ENCODE peak calls at places on chromosomes 6 and 20, in four cellular contexts. M, E, W and J are unnamed samples.

GRCh38 chr6:63272397-63272796 is 47.4 kb downstream of the LGSN start:
- DNase-seq in M (peak), E (peak), W (no peak), J (no peak)

GRCh38 chr20:54293526-54293925 is 85.6 kb downstream of the PFDN4 start:
- DNase-seq in M (no peak), E (no peak), W (no peak), J (no peak)

GRCh38 chr6:135088232-135088760 is 33.7 kb upstream of the HBS1L start:
- DNase-seq in M (no peak), E (no peak), W (no peak), J (no peak)

GRCh38 chr20:61640171-61640570 is 388.1 kb downstream of the CDH4 start:
- DNase-seq in M (no peak), E (no peak), W (no peak), J (no peak)

GRCh38 chr20:25071722-25072121 is 10.2 kb downstream of the VSX1 start:
- DNase-seq in M (peak), E (no peak), W (no peak), J (peak)

GRCh38 chr6:168128631-168129291 is 49.7 kb upstream of the FRMD1 start:
- DNase-seq in M (no peak), E (no peak), W (no peak), J (no peak)

GRCh38 chr20:4681441-4681840 is 40.3 kb upstream of the PRND start:
- DNase-seq in M (no peak), E (no peak), W (no peak), J (no peak)

GRCh38 chr6:121620002-121620740 is 184.7 kb downstream of the GJA1 start:
- DNase-seq in M (no peak), E (no peak), W (no peak), J (peak)

GRCh38 chr6:35294308-35294945 is 3.2 kb upstream of the DEF6 start:
- DNase-seq in M (peak), E (peak), W (no peak), J (peak)

GRCh38 chr6:39124114-39124513 is 9.1 kb upstream of the SAYSD1 start:
- DNase-seq in M (no peak), E (no peak), W (no peak), J (no peak)

GRCh38 chr6:12815884-12816600 is 99.5 kb downstream of the PHACTR1 start:
- DNase-seq in M (no peak), E (no peak), W (no peak), J (no peak)

GRCh38 chr6:17905611-17906592 is 81.5 kb downstream of the KIF13A start:
- DNase-seq in M (no peak), E (no peak), W (no peak), J (no peak)

GRCh38 chr6:91678679-91679078 is 1091.8 kb upstream of the MAP3K7 start:
- DNase-seq in M (no peak), E (no peak), W (no peak), J (no peak)

GRCh38 chr6:9957330-9957729 is 457.5 kb downstream of the TFAP2A start:
- DNase-seq in M (no peak), E (no peak), W (no peak), J (no peak)

GRCh38 chr6:111011360-111012142 is 29.7 kb downstream of the RPF2 start:
- DNase-seq in M (peak), E (no peak), W (peak), J (no peak)

GRCh38 chr6:106473807-106474206 is 113.3 kb downstream of the CRYBG1 start:
- DNase-seq in M (no peak), E (no peak), W (no peak), J (no peak)

GRCh38 chr6:3850451-3851203 is 1.5 kb downstream of the FAM50B start:
- DNase-seq in M (no peak), E (no peak), W (peak), J (no peak)

GRCh38 chr20:22379472-22379871 is 204.9 kb downstream of the FOXA2 start:
- DNase-seq in M (no peak), E (no peak), W (no peak), J (no peak)

GRCh38 chr6:110681543-110682459 is 133.5 kb downstream of the CDK19 start:
- DNase-seq in M (peak), E (no peak), W (no peak), J (no peak)

GRCh38 chr6:137723273-137724017 is 143.6 kb upstream of the TNFAIP3 start:
- DNase-seq in M (peak), E (no peak), W (no peak), J (no peak)

GRCh38 chr6:22227824-22228610 is 68.8 kb downstream of the PRL start:
- DNase-seq in M (no peak), E (no peak), W (no peak), J (no peak)
- TF ChIP-seq TCF7 in M (no peak), E (no peak), W (no peak), J (no peak)

GRCh38 chr6:155880905-155881304 is 425.3 kb upstream of the NOX3 start:
- DNase-seq in M (no peak), E (no peak), W (no peak), J (no peak)
- TF ChIP-seq NR2C2 in M (no peak), E (no peak), W (no peak), J (no peak)

GRCh38 chr6:11535801-11536230 is 1.7 kb upstream of the TMEM170B start:
- DNase-seq in M (peak), E (no peak), W (no peak), J (no peak)

GRCh38 chr6:11536795-11537194 is 754 bp upstream of the TMEM170B start:
- DNase-seq in M (no peak), E (no peak), W (no peak), J (peak)

GRCh38 chr6:11537229-11538048 is at the start of gene TMEM170B:
- DNase-seq in M (peak), E (peak), W (peak), J (peak)

GRCh38 chr6:11538799-11539468 is 1.4 kb downstream of the TMEM170B start:
- DNase-seq in M (no peak), E (no peak), W (no peak), J (no peak)

GRCh38 chr6:11538049-11538798 is 675 bp downstream of the TMEM170B start:
- DNase-seq in M (no peak), E (peak), W (no peak), J (peak)
- TF ChIP-seq SP1 in M (no peak), E (no peak), W (no peak), J (no peak)

DNA sequence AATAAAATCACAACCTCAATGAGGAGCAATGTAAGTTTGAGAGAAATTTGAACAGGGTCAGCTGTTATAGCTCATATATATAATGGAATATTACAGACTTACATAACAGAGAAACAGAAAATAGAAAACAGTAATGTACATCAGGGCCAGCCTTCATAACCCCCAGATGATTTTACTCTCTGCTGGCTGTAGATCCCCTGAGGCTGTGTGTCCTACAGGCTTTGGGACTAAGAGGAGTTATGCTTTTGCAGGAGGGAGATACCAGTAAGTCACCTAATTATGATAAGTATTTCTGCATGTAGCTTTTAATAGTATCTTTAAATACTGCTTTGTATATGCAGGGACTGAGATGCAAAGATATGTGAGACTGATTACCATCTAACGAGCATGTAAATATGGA is 105.8 kb upstream of the ASCC3 start:
- DNase-seq in M (no peak), E (no peak), W (no peak), J (no peak)
- TF ChIP-seq TCF7 in M (no peak), E (no peak), W (no peak), J (no peak)

GRCh38 chr20:50824137-50824536 is 29.3 kb downstream of the BCAS4 start:
- DNase-seq in M (no peak), E (no peak), W (no peak), J (no peak)

GRCh38 chr20:50821257-50821921 is 26.5 kb downstream of the BCAS4 start:
- DNase-seq in M (no peak), E (no peak), W (no peak), J (no peak)

GRCh38 chr20:50823319-50823718 is 28.5 kb downstream of the BCAS4 start:
- DNase-seq in M (no peak), E (no peak), W (no peak), J (no peak)

GRCh38 chr20:50820515-50821256 is 25.8 kb downstream of the BCAS4 start:
- DNase-seq in M (no peak), E (no peak), W (no peak), J (peak)

DNA sequence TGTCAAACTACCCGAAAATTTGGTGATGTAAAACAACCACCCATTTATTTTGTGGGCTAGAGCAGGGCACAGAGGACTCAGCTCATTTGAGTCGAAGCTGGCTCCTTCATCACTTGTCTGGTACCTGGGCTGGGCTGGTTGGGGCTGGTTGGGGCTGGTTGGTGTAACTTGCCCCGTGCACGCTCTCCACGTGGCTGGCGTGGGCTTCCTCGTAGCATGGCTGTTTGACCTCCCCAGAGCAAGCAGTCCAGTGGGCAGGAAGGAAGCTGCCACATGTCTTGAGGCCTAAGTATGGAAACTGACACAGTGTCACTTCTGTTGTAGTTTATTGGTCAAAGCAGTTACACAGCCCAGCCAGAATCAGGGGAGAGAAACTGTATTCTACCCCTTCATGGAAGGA is 27.1 kb downstream of the BCAS4 start:
- DNase-seq in M (no peak), E (no peak), W (no peak), J (no peak)
- TF ChIP-seq NR2C2 in M (no peak), E (no peak), W (no peak), J (no peak)

DNA sequence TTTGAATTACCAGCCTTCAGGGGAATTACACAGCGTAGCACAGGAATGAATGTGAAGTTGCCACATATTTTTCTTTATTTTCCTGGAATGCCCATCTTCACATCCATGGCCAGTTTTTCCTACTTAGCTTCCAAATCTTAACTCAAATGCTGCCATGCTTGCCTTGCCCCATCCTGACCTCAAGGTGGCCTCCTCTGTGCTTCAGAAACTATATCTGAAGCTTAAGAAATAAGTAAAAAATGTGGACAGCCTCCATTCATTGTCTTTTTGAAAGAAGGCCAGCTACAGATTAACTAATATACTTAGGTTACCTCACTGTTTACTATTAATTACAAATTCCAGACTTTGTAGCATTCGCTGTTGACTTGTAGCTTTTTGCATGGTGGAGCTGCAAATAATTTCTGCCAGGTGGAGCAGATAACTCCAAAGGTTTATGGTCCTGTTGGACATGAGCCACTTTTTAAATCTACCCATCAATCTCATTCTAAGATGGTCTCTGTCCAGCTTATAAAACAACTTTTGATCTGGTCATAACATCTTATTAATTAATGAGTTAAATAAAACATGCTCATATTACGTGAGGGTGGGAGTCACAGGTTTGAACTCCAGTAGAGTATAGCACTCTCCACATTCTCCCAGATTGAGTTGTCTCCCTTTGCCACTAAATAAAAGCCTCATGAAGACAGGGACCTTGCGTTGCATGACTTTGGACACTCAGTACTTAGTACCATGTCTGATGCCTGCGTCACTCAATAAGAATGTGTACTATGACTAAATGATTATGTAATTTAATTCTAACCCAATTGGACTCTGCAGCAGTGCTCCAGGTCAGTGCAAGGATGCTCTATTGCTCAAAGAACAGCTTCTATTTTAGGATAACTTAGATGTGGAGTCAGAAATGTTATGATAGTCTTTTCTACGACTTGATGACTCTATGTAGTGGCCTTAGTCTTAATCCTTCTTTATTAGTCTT is 678.6 kb upstream of the CITED2 start:
- DNase-seq in M (no peak), E (peak), W (no peak), J (peak)
- TF ChIP-seq SP1 in M (no peak), E (no peak), W (no peak), J (no peak)

GRCh38 chr6:125503181-125503580 is 201.4 kb upstream of the HDDC2 start:
- DNase-seq in M (no peak), E (no peak), W (no peak), J (no peak)
- TF ChIP-seq TCF7 in M (no peak), E (no peak), W (no peak), J (no peak)

GRCh38 chr6:37020426-37021211 is 15.2 kb downstream of the FGD2 start:
- DNase-seq in M (no peak), E (no peak), W (no peak), J (peak)
- TF ChIP-seq NR2C2 in M (no peak), E (no peak), W (no peak), J (no peak)

DNA sequence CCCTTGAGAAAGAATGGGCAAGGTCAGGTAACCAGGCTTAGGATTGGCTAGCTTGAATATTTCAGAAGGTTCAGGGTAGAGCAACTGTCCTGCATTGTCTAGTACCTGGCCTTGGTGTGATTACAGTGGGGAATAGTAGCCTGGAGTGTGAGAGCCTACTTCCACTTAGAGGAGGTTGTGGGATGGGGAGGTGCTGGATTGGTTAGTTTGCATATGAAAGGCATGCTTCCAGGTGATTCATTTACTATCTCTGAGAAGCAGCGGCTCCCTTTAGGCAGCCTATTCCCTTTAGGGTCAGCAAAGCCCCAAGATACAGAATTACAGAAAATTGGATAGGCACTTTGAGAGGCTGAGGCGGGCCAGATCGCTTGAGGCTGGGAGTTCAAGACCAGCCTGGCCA is 25.0 kb upstream of the SCGN start:
- DNase-seq in M (no peak), E (no peak), W (no peak), J (peak)
- TF ChIP-seq SP1 in M (no peak), E (no peak), W (no peak), J (no peak)